ENCODE peak calls at places on chromosomes 16 and 17, in ten cellular contexts. W is effector memory CD4-positive, alpha-beta T cell; G is OCI-LY7; D is prostate gland; P is kidney; M is NT2/D1; Q is K562; I is ascending aorta; J is heart left ventricle; A is body of pancreas. T is an unnamed sample.
A peak's percentile ranks its signal among the peaks of the same experiment; 100 is the strongest.

GRCh38 chr16:50602531-50603205 is 54.5 kb downstream of the NKD1 start:
- DNase-seq in I (no peak), Q (no peak), W (peak; percentile 44), J (peak; percentile 58), M (no peak), G (no peak), P (no peak), D (peak; percentile 91), A (no peak), T (no peak)

GRCh38 chr16:55436587-55436986 is 42.4 kb upstream of the MMP2 start:
- DNase-seq in I (no peak), G (no peak), D (no peak), Q (no peak), W (no peak), P (no peak), A (no peak), M (no peak), J (no peak), T (no peak)

GRCh38 chr16:66035096-66035495 is 331.4 kb upstream of the CDH5 start:
- DNase-seq in J (no peak), I (no peak), Q (no peak), W (no peak), A (no peak), G (no peak), M (no peak), D (no peak), P (no peak), T (no peak)

GRCh38 chr17:40179923-40180659 is 2.8 kb downstream of the RAPGEFL1 start:
- DNase-seq in P (no peak), M (no peak), Q (no peak), D (no peak), A (no peak), W (no peak), J (no peak), G (no peak), I (no peak), T (no peak)

GRCh38 chr16:28878083-28878926 is at the start of gene ATP2A1:
- DNase-seq in G (no peak), W (no peak), A (no peak), D (no peak), P (no peak), Q (no peak), J (no peak), I (no peak), M (no peak), T (no peak)

GRCh38 chr17:64174686-64175456 is 44.9 kb upstream of the ERN1 start:
- DNase-seq in A (no peak), D (no peak), G (no peak), M (no peak), W (no peak), Q (no peak), P (no peak), I (peak; percentile 79), J (no peak), T (no peak)

GRCh38 chr17:50501054-50501453 is 7.2 kb upstream of the MYCBPAP start:
- DNase-seq in Q (peak; percentile 41), D (no peak), W (no peak), J (no peak), M (no peak), G (peak; percentile 37), A (peak; percentile 58), I (no peak), P (no peak), T (peak; percentile 75)

GRCh38 chr16:12336158-12336557 is 359.6 kb downstream of the SNX29 start:
- DNase-seq in W (no peak), P (no peak), A (no peak), G (no peak), J (no peak), I (no peak), Q (no peak), D (peak; percentile 20), M (no peak), T (no peak)

GRCh38 chr16:72894291-72895151 is 153.4 kb downstream of the ZFHX3 start:
- DNase-seq in M (no peak), P (no peak), A (no peak), G (no peak), J (no peak), W (no peak), Q (no peak), D (no peak), I (no peak), T (no peak)

GRCh38 chr16:28163699-28164584 is 47.8 kb downstream of the XPO6 start:
- DNase-seq in Q (no peak), G (no peak), W (no peak), M (no peak), P (no peak), J (no peak), A (no peak), D (no peak), I (no peak), T (no peak)

GRCh38 chr16:3951861-3952332 is 71.4 kb upstream of the CREBBP start:
- DNase-seq in D (no peak), J (no peak), I (peak; percentile 75), G (no peak), Q (no peak), P (no peak), M (no peak), W (no peak), A (no peak), T (no peak)

GRCh38 chr16:4664538-4665418 is 28.6 kb upstream of the NUDT16L1 start:
- DNase-seq in W (peak; percentile 53), Q (no peak), J (peak; percentile 74), I (no peak), P (no peak), G (no peak), A (no peak), M (no peak), D (no peak), T (no peak)

DNA sequence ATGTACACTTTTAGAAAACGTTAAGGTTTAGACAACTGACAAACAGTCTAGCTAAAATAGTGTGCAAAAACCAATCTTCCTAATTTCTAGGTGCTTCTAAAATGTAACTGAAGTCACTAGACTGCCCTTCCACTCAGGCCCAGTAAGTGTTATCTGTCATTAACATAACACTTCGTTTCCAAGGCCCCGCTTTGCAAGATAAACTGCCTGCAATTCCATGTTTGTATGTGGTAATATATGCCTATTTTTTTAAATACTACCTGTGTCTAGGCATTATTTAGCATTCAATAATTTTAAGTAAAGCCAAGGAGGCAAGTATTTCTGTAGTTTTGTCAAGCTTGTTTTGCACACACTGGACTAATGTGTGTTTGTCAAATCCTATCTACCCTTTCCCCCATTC is 3.2 kb downstream of the USP32 start:
- DNase-seq in P (no peak), J (no peak), W (no peak), M (no peak), A (no peak), I (no peak), D (no peak), Q (peak; percentile 34), G (no peak), T (no peak)
- H3K4me1 ChIP-seq in P (peaks cover 7% of the 10 kb centered on the region), J (peaks cover 51% of the 10 kb centered on the region), W (peaks cover 12% of the 10 kb centered on the region), M (peaks cover 3% of the 10 kb centered on the region), A (peaks cover 45% of the 10 kb centered on the region), I (no peaks in the 10 kb centered on the region), D (peaks cover 5% of the 10 kb centered on the region), Q (peaks cover 7% of the 10 kb centered on the region), G (peaks cover 22% of the 10 kb centered on the region), T (peaks cover 48% of the 10 kb centered on the region)

DNA sequence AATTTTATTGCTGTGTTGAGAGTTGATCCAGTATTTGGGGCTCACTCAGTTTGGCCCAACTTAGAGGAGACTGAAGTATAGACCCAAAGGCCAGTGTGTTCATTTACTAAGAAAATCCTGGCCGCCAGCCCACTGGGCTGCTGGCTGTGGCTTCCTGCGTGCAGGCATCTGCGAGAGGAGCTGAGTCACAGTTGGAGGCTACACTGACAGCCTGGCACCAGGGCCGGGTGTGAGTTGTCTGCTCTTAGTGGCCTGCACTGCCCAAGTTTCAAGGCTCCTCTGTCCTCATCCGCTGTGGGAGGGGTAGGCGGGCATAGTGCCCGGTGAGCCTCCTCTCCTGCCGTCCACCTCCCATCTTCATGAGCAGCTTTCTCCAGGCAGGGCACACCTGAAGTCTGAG is 54.2 kb downstream of the PLD6 start:
- DNase-seq in D (peak; percentile 71), P (peak; percentile 91), J (peak; percentile 91), G (no peak), I (peak; percentile 97), M (no peak), A (peak; percentile 46), Q (no peak), W (no peak), T (no peak)
- H3K36me3 ChIP-seq in D (no peaks in the 10 kb centered on the region), P (peaks cover 54% of the 10 kb centered on the region), J (peaks cover 98% of the 10 kb centered on the region), G (peaks cover 12% of the 10 kb centered on the region), I (peaks cover 75% of the 10 kb centered on the region), M (peaks cover 80% of the 10 kb centered on the region), A (peaks cover 20% of the 10 kb centered on the region), Q (peaks cover 45% of the 10 kb centered on the region), W (peaks cover 48% of the 10 kb centered on the region), T (no peaks in the 10 kb centered on the region)

GRCh38 chr17:44110823-44111633 is 12.4 kb downstream of the HDAC5 start:
- DNase-seq in W (no peak), P (peak; percentile 99), M (no peak), Q (peak; percentile 95), D (peak; percentile 94), A (peak; percentile 96), I (peak; percentile 99), G (peak; percentile 62), J (peak; percentile 100), T (peak; percentile 64)
- H3K4me1 ChIP-seq in W (peaks cover 12% of the 10 kb centered on the region), P (peaks cover 55% of the 10 kb centered on the region), M (peaks cover 46% of the 10 kb centered on the region), Q (peaks cover 65% of the 10 kb centered on the region), D (peaks cover 27% of the 10 kb centered on the region), A (peaks cover 59% of the 10 kb centered on the region), I (peaks cover 32% of the 10 kb centered on the region), G (peaks cover 32% of the 10 kb centered on the region), J (peaks cover 97% of the 10 kb centered on the region), T (peaks cover 18% of the 10 kb centered on the region)

GRCh38 chr17:28616281-28616680 is 2.3 kb upstream of the RSKR start:
- DNase-seq in W (no peak), I (no peak), G (no peak), A (no peak), D (no peak), Q (no peak), J (no peak), P (no peak), M (no peak), T (no peak)

GRCh38 chr17:28612936-28613872 is 781 bp downstream of the RSKR start:
- DNase-seq in I (no peak), W (peak; percentile 4), A (peak; percentile 32), J (no peak), M (no peak), P (no peak), Q (peak; percentile 58), D (no peak), G (peak; percentile 55), T (peak; percentile 77)

GRCh38 chr17:28612531-28612930 is 1.5 kb downstream of the RSKR start:
- DNase-seq in G (peak; percentile 33), D (no peak), A (no peak), M (no peak), Q (no peak), J (no peak), I (no peak), W (no peak), P (no peak), T (no peak)

GRCh38 chr17:28615260-28615940 is 1.4 kb upstream of the RSKR start:
- DNase-seq in D (no peak), M (no peak), G (peak; percentile 17), I (no peak), Q (no peak), A (no peak), J (no peak), W (no peak), P (no peak), T (no peak)

DNA sequence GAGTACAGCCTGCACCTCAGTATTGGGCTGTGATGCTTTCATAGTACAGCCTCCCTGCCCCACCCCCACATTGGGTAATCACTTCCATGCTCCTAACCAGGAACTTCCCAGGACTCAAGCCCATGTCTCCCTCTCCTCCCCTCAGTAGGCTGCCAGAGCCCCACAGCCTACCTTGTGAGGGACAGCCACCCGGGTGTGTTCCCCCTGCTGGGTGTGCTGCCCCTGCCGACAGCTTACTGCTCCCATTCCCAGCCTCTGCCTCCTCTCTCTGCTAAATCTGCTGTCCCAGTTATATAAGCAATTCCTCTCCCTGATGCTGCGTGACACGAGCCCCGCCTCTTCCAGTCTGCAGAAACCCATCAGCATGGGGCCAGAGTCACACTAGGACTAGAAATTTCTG is at the start of gene RSKR:
- DNase-seq in W (no peak), A (no peak), G (no peak), Q (no peak), I (no peak), M (no peak), D (no peak), J (no peak), P (no peak), T (no peak)
- H3K36me3 ChIP-seq in W (peaks cover 49% of the 10 kb centered on the region), A (peaks cover 32% of the 10 kb centered on the region), G (peaks cover 98% of the 10 kb centered on the region), Q (peaks cover 96% of the 10 kb centered on the region), I (peaks cover 50% of the 10 kb centered on the region), M (peaks cover 89% of the 10 kb centered on the region), D (peaks cover 26% of the 10 kb centered on the region), J (peaks cover 56% of the 10 kb centered on the region), P (peaks cover 35% of the 10 kb centered on the region), T (peaks cover 52% of the 10 kb centered on the region)